ENCODE peak calls at places on chromosomes 4 and X, in eight cellular contexts. B is activated CD4-positive, alpha-beta memory T cell treated with anti-CD3 and anti-CD28 coated beads for 36 hours; G is small intestine; N is Right ventricle myocardium superior; T is NCI-H2081; F is aorta; I is tibial artery; U is CD8-positive, alpha-beta memory T cell. Q is an unnamed sample.

GRCh38 chr4:76809594-76810305 is 88.2 kb downstream of the SOWAHB start:
- DNase-seq in B (no peak), G (peak), N (peak), T (no peak), F (no peak), I (no peak), U (no peak), Q (no peak)

GRCh38 chr4:120749445-120750151 is 172.9 kb downstream of the PRDM5 start:
- DNase-seq in B (no peak), G (no peak), N (no peak), T (peak), F (no peak), I (no peak), U (no peak), Q (peak)

GRCh38 chrX:9130031-9130430 is 96.1 kb upstream of the FAM9B start:
- DNase-seq in B (peak), G (no peak), N (no peak), T (no peak), F (no peak), I (no peak), U (no peak), Q (no peak)

GRCh38 chr4:13415068-13415785 is 68.9 kb downstream of the RAB28 start:
- DNase-seq in B (no peak), G (no peak), N (no peak), T (no peak), F (peak), I (no peak), U (no peak), Q (no peak)

GRCh38 chrX:108018659-108019381 is 26.0 kb upstream of the VSIG1 start:
- DNase-seq in B (peak), G (peak), N (no peak), T (no peak), F (no peak), I (no peak), U (peak), Q (no peak)

GRCh38 chr4:26647523-26648224 is 63.8 kb downstream of the TBC1D19 start:
- DNase-seq in B (no peak), G (no peak), N (no peak), T (no peak), F (no peak), I (no peak), U (no peak), Q (no peak)

GRCh38 chrX:67543818-67544217 is at the start of gene AR:
- DNase-seq in B (no peak), G (no peak), N (peak), T (no peak), F (peak), I (peak), U (no peak), Q (no peak)

GRCh38 chr4:147596976-147597375 is 20.2 kb upstream of the TMEM184C start:
- DNase-seq in B (no peak), G (no peak), N (no peak), T (peak), F (no peak), I (no peak), U (no peak), Q (no peak)

GRCh38 chrX:87338510-87338909 is 179.1 kb upstream of the KLHL4 start:
- DNase-seq in B (no peak), G (no peak), N (no peak), T (peak), F (no peak), I (no peak), U (no peak), Q (peak)

GRCh38 chrX:72430405-72430968 is 124.8 kb upstream of the CITED1 start:
- DNase-seq in B (no peak), G (no peak), N (no peak), T (no peak), F (no peak), I (no peak), U (no peak), Q (no peak)

GRCh38 chr4:150049682-150050081 is 28.6 kb upstream of the DCLK2 start:
- DNase-seq in B (no peak), G (no peak), N (no peak), T (no peak), F (no peak), I (no peak), U (no peak), Q (no peak)

GRCh38 chr4:185700048-185700447 is 111.9 kb downstream of the SORBS2 start:
- DNase-seq in B (no peak), G (no peak), N (no peak), T (no peak), F (peak), I (no peak), U (no peak), Q (no peak)

GRCh38 chr4:70895405-70895804 is 6.8 kb upstream of the MOB1B start:
- DNase-seq in B (no peak), G (no peak), N (no peak), T (peak), F (no peak), I (no peak), U (no peak), Q (no peak)

GRCh38 chr4:169621754-169622481 is 1.5 kb downstream of the CLCN3 start:
- DNase-seq in B (peak), G (peak), N (no peak), T (peak), F (no peak), I (no peak), U (peak), Q (peak)

GRCh38 chr4:90293320-90293719 is 166.1 kb downstream of the CCSER1 start:
- DNase-seq in B (no peak), G (no peak), N (no peak), T (no peak), F (no peak), I (no peak), U (no peak), Q (no peak)

GRCh38 chr4:53494851-53495250 is 96.4 kb downstream of the LNX1 start:
- DNase-seq in B (no peak), G (no peak), N (no peak), T (no peak), F (no peak), I (no peak), U (no peak), Q (no peak)

GRCh38 chr4:142960867-142961644 is 115.0 kb upstream of the INPP4B start:
- DNase-seq in B (no peak), G (no peak), N (no peak), T (no peak), F (no peak), I (no peak), U (no peak), Q (no peak)

GRCh38 chr4:5824635-5825034 is 68.3 kb downstream of the CRMP1 start:
- DNase-seq in B (peak), G (peak), N (no peak), T (peak), F (no peak), I (no peak), U (peak), Q (no peak)

GRCh38 chrX:40855411-40855810 is 120.1 kb upstream of the MED14 start:
- DNase-seq in B (no peak), G (no peak), N (no peak), T (peak), F (no peak), I (no peak), U (no peak), Q (no peak)

GRCh38 chr4:119646347-119647071 is 17.9 kb upstream of the PDE5A start:
- DNase-seq in B (no peak), G (no peak), N (no peak), T (peak), F (no peak), I (no peak), U (no peak), Q (no peak)

GRCh38 chr4:114717432-114717831 is 118.8 kb downstream of the UGT8 start:
- DNase-seq in B (no peak), G (no peak), N (no peak), T (no peak), F (no peak), I (no peak), U (no peak), Q (no peak)

GRCh38 chr4:48642421-48643144 is 137.5 kb downstream of the FRYL start:
- DNase-seq in B (no peak), G (no peak), N (no peak), T (no peak), F (no peak), I (no peak), U (no peak), Q (no peak)

GRCh38 chrX:33592398-33592797 is 381.0 kb upstream of the DMD start:
- DNase-seq in B (no peak), G (no peak), N (no peak), T (no peak), F (no peak), I (no peak), U (no peak), Q (no peak)

GRCh38 chrX:115642895-115643530 is 82.0 kb downstream of the PLS3 start:
- DNase-seq in B (peak), G (peak), N (no peak), T (peak), F (no peak), I (peak), U (no peak), Q (peak)

GRCh38 chr4:4200624-4201023 is 26.1 kb downstream of the OTOP1 start:
- DNase-seq in B (no peak), G (no peak), N (no peak), T (no peak), F (no peak), I (no peak), U (no peak), Q (no peak)

GRCh38 chrX:7412840-7413239 is 264.9 kb upstream of the PUDP start:
- DNase-seq in B (no peak), G (no peak), N (no peak), T (no peak), F (no peak), I (no peak), U (no peak), Q (no peak)

GRCh38 chr4:142556613-142557012 is 289.5 kb downstream of the INPP4B start:
- DNase-seq in B (no peak), G (no peak), N (no peak), T (no peak), F (no peak), I (no peak), U (no peak), Q (no peak)

GRCh38 chr4:188400456-188400855 is 261.2 kb downstream of the TRIML1 start:
- DNase-seq in B (no peak), G (no peak), N (no peak), T (no peak), F (no peak), I (no peak), U (no peak), Q (no peak)

GRCh38 chrX:41449138-41449537 is 2.0 kb downstream of the NYX start:
- DNase-seq in B (no peak), G (no peak), N (no peak), T (no peak), F (no peak), I (no peak), U (no peak), Q (no peak)

GRCh38 chrX:40012039-40012799 is 85.5 kb downstream of the BCOR start:
- DNase-seq in B (no peak), G (peak), N (no peak), T (peak), F (peak), I (peak), U (no peak), Q (peak)

GRCh38 chr4:13860126-13860525 is 232.6 kb upstream of the BOD1L1 start:
- DNase-seq in B (no peak), G (no peak), N (no peak), T (no peak), F (no peak), I (no peak), U (no peak), Q (no peak)

GRCh38 chr4:180827193-180827592 is 1416.0 kb upstream of the TENM3 start:
- DNase-seq in B (no peak), G (peak), N (no peak), T (peak), F (no peak), I (no peak), U (no peak), Q (no peak)

GRCh38 chr4:168388890-168389289 is 70.3 kb upstream of the DDX60 start:
- DNase-seq in B (no peak), G (peak), N (no peak), T (no peak), F (no peak), I (no peak), U (no peak), Q (no peak)

GRCh38 chr4:109967798-109968520 is 55.3 kb downstream of the EGF start:
- DNase-seq in B (no peak), G (peak), N (no peak), T (no peak), F (no peak), I (no peak), U (no peak), Q (no peak)

GRCh38 chr4:11470709-11471441 is 42.2 kb upstream of the HS3ST1 start:
- DNase-seq in B (peak), G (no peak), N (no peak), T (no peak), F (no peak), I (no peak), U (no peak), Q (no peak)

Q was measured in NCI-H748 treated with DMSO at 0.1 percent for 48 hours.